ENCODE peak calls at places on chromosome 13, in four cellular contexts. B is IMR-90, Y is H1, T is H9. O is an unnamed sample.
A peak's percentile ranks its signal among the peaks of the same experiment; 100 is the strongest.

GRCh38 chr13:99124046-99124400 is 76.6 kb upstream of the UBAC2 start:
- DNase-seq in B (no peak), T (no peak), Y (no peak), O (no peak)

GRCh38 chr13:98199480-98199879 is 22.4 kb upstream of the RNF113B start:
- DNase-seq in T (no peak), Y (no peak), B (peak; percentile 54), O (peak; percentile 61)

GRCh38 chr13:93547886-93548285 is 321.3 kb downstream of the GPC6 start:
- DNase-seq in Y (no peak), T (no peak), B (no peak), O (no peak)

GRCh38 chr13:99119686-99120085 is 81.0 kb upstream of the UBAC2 start:
- DNase-seq in T (no peak), Y (no peak), B (no peak), O (peak; percentile 24)

GRCh38 chr13:97106323-97106722 is 112.0 kb upstream of the OXGR1 start:
- DNase-seq in T (no peak), B (no peak), Y (no peak), O (no peak)

GRCh38 chr13:109479991-109480696 is 306.2 kb downstream of the IRS2 start:
- DNase-seq in T (no peak), B (peak; percentile 40), Y (no peak), O (peak; percentile 21)

GRCh38 chr13:50611117-50611781 is 232.2 kb downstream of the DLEU7 start:
- DNase-seq in B (no peak), Y (no peak), T (no peak), O (no peak)

GRCh38 chr13:85408415-85408814 is 390.8 kb downstream of the SLITRK6 start:
- DNase-seq in T (no peak), Y (no peak), B (no peak), O (no peak)

GRCh38 chr13:46552302-46552680 is 679 bp upstream of the LRCH1 start:
- DNase-seq in Y (no peak), B (no peak), T (no peak), O (no peak)

GRCh38 chr13:111017755-111018487 is 97.2 kb upstream of the ARHGEF7 start:
- DNase-seq in B (no peak), T (no peak), Y (no peak), O (no peak)

GRCh38 chr13:49444517-49445395 is 682 bp downstream of the SETDB2 start:
- DNase-seq in B (peak; percentile 68), T (no peak), Y (no peak), O (peak; percentile 89)

GRCh38 chr13:77544765-77545316 is 9.3 kb downstream of the SCEL start:
- DNase-seq in Y (no peak), T (no peak), B (no peak), O (no peak)

GRCh38 chr13:106533101-106533939 is 2.1 kb downstream of the EFNB2 start:
- DNase-seq in Y (no peak), B (peak; percentile 78), T (peak; percentile 79), O (peak; percentile 87)

GRCh38 chr13:112954488-112955270 is 14.3 kb upstream of the MCF2L start:
- DNase-seq in Y (no peak), T (no peak), B (no peak), O (no peak)

GRCh38 chr13:50809133-50810090 is 34.1 kb downstream of the DLEU7 start:
- DNase-seq in B (no peak), Y (no peak), T (no peak), O (no peak)

GRCh38 chr13:51619614-51620013 is 35.4 kb downstream of the WDFY2 start:
- DNase-seq in Y (no peak), T (no peak), B (peak; percentile 85), O (no peak)

GRCh38 chr13:38577048-38577447 is 109.8 kb upstream of the FREM2 start:
- DNase-seq in B (no peak), T (no peak), Y (no peak), O (peak; percentile 39)

GRCh38 chr13:95477187-95477586 is 75.3 kb upstream of the CLDN10 start:
- DNase-seq in B (no peak), T (no peak), Y (no peak), O (no peak)

GRCh38 chr13:110231348-110232047 is 75.5 kb downstream of the COL4A1 start:
- DNase-seq in B (no peak), T (no peak), Y (no peak), O (no peak)

GRCh38 chr13:103033999-103034398 is 32.2 kb downstream of the SLC10A2 start:
- DNase-seq in Y (no peak), B (no peak), T (no peak), O (no peak)

GRCh38 chr13:81639984-81640582 is 1299.2 kb upstream of the SPRY2 start:
- DNase-seq in Y (no peak), B (no peak), T (no peak), O (no peak)

GRCh38 chr13:94682229-94682628 is 30.1 kb downstream of the SOX21 start:
- DNase-seq in T (no peak), Y (no peak), B (no peak), O (no peak)

GRCh38 chr13:110538632-110539031 is 22.9 kb downstream of the RAB20 start:
- DNase-seq in T (no peak), B (no peak), Y (no peak), O (no peak)

GRCh38 chr13:81987677-81988357 is 1646.9 kb upstream of the SPRY2 start:
- DNase-seq in Y (no peak), T (no peak), B (no peak), O (peak; percentile 91)

GRCh38 chr13:20401958-20402856 is 123.5 kb downstream of the CRYL1 start:
- DNase-seq in T (no peak), B (peak; percentile 59), Y (no peak), O (peak; percentile 85)

GRCh38 chr13:26688286-26688685 is 72.3 kb downstream of the GPR12 start:
- DNase-seq in B (no peak), T (no peak), Y (no peak), O (no peak)

GRCh38 chr13:26614721-26615120 is 57.2 kb downstream of the WASF3 start:
- DNase-seq in Y (no peak), B (no peak), T (no peak), O (no peak)

GRCh38 chr13:99276706-99277105 is 18.5 kb upstream of the GPR18 start:
- DNase-seq in T (no peak), B (no peak), Y (no peak), O (peak; percentile 46)

DNA sequence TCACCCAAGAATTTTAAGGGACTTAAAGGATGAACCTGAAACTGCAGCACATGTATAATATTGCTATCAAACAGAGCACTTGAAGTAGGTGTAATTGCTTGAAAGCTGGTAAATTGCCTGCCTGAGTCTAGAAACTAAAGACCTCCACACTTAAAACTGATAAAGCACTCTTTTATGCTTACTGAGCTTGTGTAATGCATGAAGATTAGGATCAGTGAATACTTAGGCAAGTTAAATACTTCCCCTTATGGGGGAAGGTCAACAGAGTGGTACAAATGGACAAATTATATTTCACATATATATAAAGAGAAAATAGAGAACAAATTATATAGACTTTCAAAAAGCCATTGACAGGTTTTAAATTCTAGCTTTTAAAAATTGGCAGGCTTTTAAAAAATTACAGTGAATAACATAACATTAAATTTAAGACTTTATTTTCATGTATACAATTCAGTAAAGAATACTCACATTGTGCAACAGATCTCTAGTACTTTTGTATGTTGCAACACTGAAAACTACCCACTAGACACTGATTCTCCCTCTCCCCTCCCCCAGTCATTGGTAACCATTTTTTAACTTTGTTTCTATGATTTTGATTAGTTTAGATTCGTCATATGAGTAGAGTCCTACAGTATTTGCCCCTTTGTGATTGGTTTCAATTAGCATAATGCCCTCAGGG is 23.9 kb downstream of the PIBF1 start:
- DNase-seq in Y (no peak), B (no peak), T (no peak), O (no peak)
- H3K56ac ChIP-seq in Y (no peak overlapping the region), B (no peak overlapping the region), T (no peak overlapping the region), O (no peak overlapping the region)

GRCh38 chr13:32468502-32469147 is 40.7 kb upstream of the N4BP2L1 start:
- DNase-seq in B (no peak), T (no peak), Y (no peak), O (peak; percentile 16)

GRCh38 chr13:32471187-32471922 is 43.4 kb upstream of the N4BP2L1 start:
- DNase-seq in Y (no peak), T (no peak), B (peak; percentile 67), O (no peak)

GRCh38 chr13:32475403-32475802 is 47.5 kb upstream of the N4BP2L1 start:
- DNase-seq in Y (no peak), T (no peak), B (no peak), O (no peak)

GRCh38 chr13:32473650-32474049 is 45.7 kb upstream of the N4BP2L1 start:
- DNase-seq in T (no peak), B (no peak), Y (no peak), O (peak; percentile 59)

DNA sequence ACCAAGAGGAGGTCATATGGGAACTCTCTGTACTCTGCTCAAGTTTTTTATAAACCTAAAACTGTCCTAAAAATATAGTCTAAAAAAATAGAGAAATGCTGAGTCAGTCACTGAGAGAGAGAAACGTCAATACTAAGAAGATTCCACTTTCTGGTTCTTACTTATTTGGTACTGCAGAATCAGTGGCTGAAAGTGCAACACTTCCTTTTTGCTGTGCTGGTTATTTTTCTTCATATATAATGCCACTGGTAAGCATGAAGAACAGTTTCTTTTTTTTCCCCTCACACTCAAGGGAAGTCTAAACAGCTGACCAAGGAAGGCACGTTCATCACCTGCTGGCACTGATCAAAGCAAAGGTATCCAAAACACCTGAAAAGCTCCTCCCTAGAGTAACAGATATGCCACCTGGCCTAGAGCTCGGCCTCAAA is 44.3 kb upstream of the N4BP2L1 start:
- DNase-seq in B (no peak), T (no peak), Y (no peak), O (no peak)
- H2AK5ac ChIP-seq in B (no peak overlapping the region), T (no peak overlapping the region), Y (no peak overlapping the region), O (no peak overlapping the region)

GRCh38 chr13:62305758-62306157 is 890.1 kb upstream of the PCDH20 start:
- DNase-seq in B (no peak), Y (no peak), T (no peak), O (no peak)
- H3K4me2 ChIP-seq in B (no peak overlapping the region), Y (no peak overlapping the region), T (no peak overlapping the region), O (no peak overlapping the region)

GRCh38 chr13:74866151-74866550 is 615.8 kb downstream of the TBC1D4 start:
- DNase-seq in B (no peak), Y (no peak), T (no peak), O (no peak)
- H3K56ac ChIP-seq in B (no peak overlapping the region), Y (no peak overlapping the region), T (no peak overlapping the region), O (no peak overlapping the region)

O was measured in mesendoderm.